ENCODE peak calls at places on chromosomes 13 and 19, in eight cellular contexts. V is NCI-H1417 treated with DMSO at 0.1 percent for 48 hours, M is stomach, I is adrenal gland, E is neural progenitor cell, O is Panc1, A is AG10803, D is astrocyte of the hippocampus. B is an unnamed sample.

GRCh38 chr13:73060251-73061160 is 1.7 kb downstream of the KLF5 start:
- DNase-seq in O (no peak), E (peak; percentile 37), A (peak; percentile 79), I (peak; percentile 7), M (no peak), D (peak; percentile 66), V (no peak), B (no peak)

GRCh38 chr13:110323172-110323851 is 16.2 kb downstream of the COL4A2 start:
- DNase-seq in I (no peak), E (no peak), D (peak; percentile 86), M (no peak), V (no peak), O (no peak), A (peak; percentile 89), B (no peak)

GRCh38 chr13:23350009-23350408 is 83.5 kb downstream of the SACS start:
- DNase-seq in D (no peak), M (no peak), I (no peak), O (no peak), A (peak; percentile 29), E (no peak), V (no peak), B (no peak)

GRCh38 chr13:86945596-86945995 is 725.6 kb upstream of the SLITRK5 start:
- DNase-seq in A (no peak), V (no peak), E (no peak), M (no peak), O (no peak), D (no peak), I (no peak), B (no peak)

GRCh38 chr13:36885901-36886300 is 34.1 kb downstream of the SMAD9 start:
- DNase-seq in M (no peak), V (no peak), I (no peak), D (no peak), O (no peak), E (no peak), A (no peak), B (no peak)

GRCh38 chr19:38869160-38869835 is 8.8 kb downstream of the RINL start:
- DNase-seq in O (no peak), I (no peak), A (no peak), M (no peak), V (no peak), E (no peak), D (no peak), B (peak; percentile 39)

GRCh38 chr19:42555801-42556200 is 27.5 kb upstream of the CEACAM1 start:
- DNase-seq in D (no peak), I (no peak), A (no peak), V (no peak), O (no peak), M (no peak), E (no peak), B (no peak)

GRCh38 chr13:87147076-87147475 is 524.1 kb upstream of the SLITRK5 start:
- DNase-seq in O (no peak), M (no peak), I (no peak), A (peak; percentile 59), V (no peak), D (peak; percentile 9), E (no peak), B (no peak)

GRCh38 chr13:49812806-49813205 is 20.3 kb upstream of the KPNA3 start:
- DNase-seq in M (no peak), I (no peak), E (no peak), V (no peak), A (no peak), O (no peak), D (no peak), B (no peak)